ENCODE peak calls at places on chromosomes 1 and 21, in four cellular contexts. One of them, this sample, is unnamed.

GRCh38 chr1:224745924-224746323 is 129.8 kb downstream of the CNIH3 start:
- DNase-seq in K562: no peak
- DNase-seq in HL-60: no peak
- DNase-seq in GM12878: peak; percentile 56
- DNase-seq in this sample: no peak

GRCh38 chr1:199279107-199279506 is 640.3 kb downstream of the PTPRC start:
- DNase-seq in HL-60: peak; percentile 18
- DNase-seq in K562: no peak
- DNase-seq in GM12878: no peak
- DNase-seq in this sample: no peak

GRCh38 chr21:44483288-44484237 is 28.3 kb downstream of the LRRC3 start:
- DNase-seq in GM12878: no peak
- DNase-seq in K562: no peak
- DNase-seq in HL-60: no peak
- DNase-seq in this sample: no peak

GRCh38 chr1:230265200-230266115 is 160.7 kb downstream of the PGBD5 start:
- DNase-seq in K562: no peak
- DNase-seq in HL-60: no peak
- DNase-seq in GM12878: no peak
- DNase-seq in this sample: no peak

GRCh38 chr1:96872757-96873156 is 151.2 kb downstream of the PTBP2 start:
- DNase-seq in K562: no peak
- DNase-seq in HL-60: no peak
- DNase-seq in GM12878: no peak
- DNase-seq in this sample: no peak

GRCh38 chr1:34983700-34984355 is 1.3 kb downstream of the TMEM35B start:
- DNase-seq in K562: no peak
- DNase-seq in GM12878: no peak
- DNase-seq in HL-60: no peak
- DNase-seq in this sample: no peak

GRCh38 chr1:169486281-169486904 is 649 bp upstream of the SLC19A2 start:
- DNase-seq in HL-60: no peak
- DNase-seq in K562: no peak
- DNase-seq in GM12878: no peak
- DNase-seq in this sample: no peak

GRCh38 chr1:178959543-178960460 is 65.9 kb upstream of the FAM20B start:
- DNase-seq in GM12878: no peak
- DNase-seq in K562: no peak
- DNase-seq in HL-60: no peak
- DNase-seq in this sample: no peak

GRCh38 chr1:6329851-6330250 is 63.7 kb downstream of the ACOT7 start:
- DNase-seq in GM12878: no peak
- DNase-seq in HL-60: no peak
- DNase-seq in K562: no peak
- DNase-seq in this sample: no peak

GRCh38 chr1:76547916-76548315 is 319.4 kb upstream of the ST6GALNAC5 start:
- DNase-seq in K562: no peak
- DNase-seq in GM12878: no peak
- DNase-seq in HL-60: no peak
- DNase-seq in this sample: no peak

GRCh38 chr21:43758132-43758619 is 17.9 kb downstream of the CSTB start:
- DNase-seq in GM12878: no peak
- DNase-seq in K562: no peak
- DNase-seq in HL-60: no peak
- DNase-seq in this sample: no peak

GRCh38 chr1:229220163-229220846 is 50.6 kb upstream of the RAB4A start:
- DNase-seq in K562: no peak
- DNase-seq in HL-60: no peak
- DNase-seq in GM12878: no peak
- DNase-seq in this sample: no peak

GRCh38 chr1:203470240-203470639 is 5.4 kb upstream of the PRELP start:
- DNase-seq in K562: no peak
- DNase-seq in HL-60: no peak
- DNase-seq in GM12878: no peak
- DNase-seq in this sample: no peak

GRCh38 chr1:86993269-86993985 is 79.0 kb downstream of the HS2ST1 start:
- DNase-seq in K562: no peak
- DNase-seq in HL-60: no peak
- DNase-seq in GM12878: no peak
- DNase-seq in this sample: no peak

GRCh38 chr1:151001592-151001991 is 5.1 kb downstream of the MINDY1 start:
- DNase-seq in K562: peak; percentile 57
- DNase-seq in GM12878: no peak
- DNase-seq in HL-60: peak; percentile 82
- DNase-seq in this sample: no peak

GRCh38 chr1:45442272-45442671 is 48.7 kb downstream of the TESK2 start:
- DNase-seq in GM12878: no peak
- DNase-seq in HL-60: no peak
- DNase-seq in K562: no peak
- DNase-seq in this sample: no peak

GRCh38 chr1:53589043-53589887 is 130.1 kb downstream of the DMRTB1 start:
- DNase-seq in GM12878: no peak
- DNase-seq in HL-60: no peak
- DNase-seq in K562: no peak
- DNase-seq in this sample: no peak

GRCh38 chr1:160376525-160377131 is 9.8 kb downstream of the NHLH1 start:
- DNase-seq in K562: peak; percentile 72
- DNase-seq in GM12878: peak; percentile 36
- DNase-seq in HL-60: peak; percentile 58
- DNase-seq in this sample: no peak

GRCh38 chr1:39381839-39382238 is 109.6 kb upstream of the BMP8A start:
- DNase-seq in HL-60: no peak
- DNase-seq in K562: no peak
- DNase-seq in GM12878: no peak
- DNase-seq in this sample: no peak

GRCh38 chr21:28132713-28133112 is 860.0 kb downstream of the LTN1 start:
- DNase-seq in HL-60: no peak
- DNase-seq in GM12878: no peak
- DNase-seq in K562: no peak
- DNase-seq in this sample: no peak

GRCh38 chr21:20045197-20045596 is 953.0 kb upstream of the NCAM2 start:
- DNase-seq in GM12878: no peak
- DNase-seq in HL-60: no peak
- DNase-seq in K562: no peak
- DNase-seq in this sample: no peak

GRCh38 chr1:243968413-243968812 is 82.7 kb upstream of the ZBTB18 start:
- DNase-seq in GM12878: no peak
- DNase-seq in K562: no peak
- DNase-seq in HL-60: no peak
- DNase-seq in this sample: no peak

GRCh38 chr1:36257375-36257767 is 33.1 kb downstream of the THRAP3 start:
- DNase-seq in HL-60: no peak
- DNase-seq in K562: no peak
- DNase-seq in GM12878: no peak
- DNase-seq in this sample: no peak

GRCh38 chr1:68973459-68974244 is 476.8 kb upstream of the DEPDC1 start:
- DNase-seq in HL-60: no peak
- DNase-seq in K562: no peak
- DNase-seq in GM12878: no peak
- DNase-seq in this sample: no peak

GRCh38 chr1:44811714-44812151 is 3.4 kb downstream of the BTBD19 start:
- DNase-seq in HL-60: no peak
- DNase-seq in K562: no peak
- DNase-seq in GM12878: no peak
- DNase-seq in this sample: no peak

GRCh38 chr21:39221282-39221996 is 38.2 kb upstream of the PSMG1 start:
- DNase-seq in HL-60: no peak
- DNase-seq in K562: no peak
- DNase-seq in GM12878: no peak
- DNase-seq in this sample: no peak

GRCh38 chr1:204875255-204875654 is 4.6 kb downstream of the NFASC start:
- DNase-seq in HL-60: no peak
- DNase-seq in K562: no peak
- DNase-seq in GM12878: no peak
- DNase-seq in this sample: no peak

GRCh38 chr1:246184503-246184902 is 322.6 kb downstream of the SMYD3 start:
- DNase-seq in GM12878: no peak
- DNase-seq in K562: no peak
- DNase-seq in HL-60: no peak
- DNase-seq in this sample: no peak
- TF ChIP-seq SPI1 in GM12878: no peak
- TF ChIP-seq SPI1 in K562: no peak
- TF ChIP-seq SPI1 in HL-60: no peak
- TF ChIP-seq SPI1 in this sample: no peak

GRCh38 chr1:162674018-162674608 is 41.8 kb downstream of the DDR2 start:
- DNase-seq in GM12878: no peak
- DNase-seq in K562: no peak
- DNase-seq in HL-60: no peak
- DNase-seq in this sample: no peak

GRCh38 chr1:162676767-162677166 is 44.5 kb downstream of the DDR2 start:
- DNase-seq in HL-60: no peak
- DNase-seq in GM12878: no peak
- DNase-seq in K562: no peak
- DNase-seq in this sample: no peak

GRCh38 chr1:162677607-162678371 is 45.5 kb downstream of the DDR2 start:
- DNase-seq in K562: no peak
- DNase-seq in HL-60: no peak
- DNase-seq in GM12878: no peak
- DNase-seq in this sample: no peak

GRCh38 chr1:162678439-162678838 is 46.2 kb downstream of the DDR2 start:
- DNase-seq in GM12878: no peak
- DNase-seq in HL-60: no peak
- DNase-seq in K562: no peak
- DNase-seq in this sample: no peak

GRCh38 chr1:162676087-162676486 is 43.8 kb downstream of the DDR2 start:
- DNase-seq in HL-60: no peak
- DNase-seq in K562: no peak
- DNase-seq in GM12878: no peak
- DNase-seq in this sample: no peak
- TF ChIP-seq POLR2AphosphoS5 in HL-60: no peak
- TF ChIP-seq POLR2AphosphoS5 in K562: no peak
- TF ChIP-seq POLR2AphosphoS5 in GM12878: no peak
- TF ChIP-seq POLR2AphosphoS5 in this sample: no peak

DNA sequence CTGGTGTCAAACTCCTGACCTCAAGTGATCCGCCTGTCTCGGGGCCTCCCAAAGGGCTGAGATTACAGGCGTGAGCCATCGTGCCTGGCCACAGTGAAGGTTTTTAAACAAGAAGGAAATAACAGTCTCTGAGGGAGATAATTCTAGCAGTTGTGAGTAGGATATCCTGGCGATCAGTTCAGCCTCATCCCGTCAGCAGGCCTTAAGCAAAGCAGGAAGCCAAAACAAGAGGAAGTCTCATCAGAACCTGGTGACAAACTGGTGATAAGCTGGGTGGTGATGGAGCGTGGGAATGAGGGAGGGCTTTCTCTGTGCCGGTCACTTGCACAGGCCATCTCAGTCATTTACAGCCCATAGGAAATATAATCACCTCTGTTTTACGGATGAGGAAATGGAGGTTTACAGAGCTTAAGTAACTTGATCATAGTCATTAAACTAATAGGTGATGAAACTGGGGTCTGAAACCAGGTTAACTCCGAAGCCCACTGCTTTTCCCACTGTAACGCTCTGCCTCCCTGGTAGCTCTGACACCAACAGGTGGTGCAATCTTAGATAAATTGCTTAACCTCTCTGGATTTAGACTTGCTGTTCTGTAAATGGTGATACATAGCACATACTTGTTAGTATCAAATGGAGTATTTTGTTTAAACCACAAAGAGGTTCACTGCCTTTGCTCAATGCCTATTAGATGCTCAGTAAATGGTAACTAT is 40.8 kb upstream of the A3GALT2 start:
- DNase-seq in K562: no peak
- DNase-seq in GM12878: no peak
- DNase-seq in HL-60: no peak
- DNase-seq in this sample: no peak
- TF ChIP-seq SPI1 in K562: peak; percentile 93
- TF ChIP-seq SPI1 in GM12878: no peak
- TF ChIP-seq SPI1 in HL-60: no peak
- TF ChIP-seq SPI1 in this sample: no peak

DNA sequence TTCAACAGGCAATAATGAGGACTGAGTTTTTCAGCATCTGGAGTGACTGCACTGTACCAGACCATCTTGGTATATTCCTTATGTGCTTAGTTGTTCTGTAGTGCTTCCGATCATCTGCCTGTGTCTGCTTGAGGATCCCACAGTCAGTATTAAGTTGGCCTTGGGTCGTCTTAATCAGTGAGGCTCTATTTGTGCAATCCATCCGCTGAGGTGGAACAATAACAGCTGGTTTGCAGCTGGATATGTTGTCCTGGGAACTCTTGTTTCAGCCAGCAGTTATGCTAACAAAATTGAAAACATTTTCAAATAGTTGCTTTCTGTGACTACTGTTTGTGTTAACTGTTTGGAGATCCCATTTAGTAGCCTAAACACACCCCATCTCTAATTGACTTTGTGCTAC is 73.7 kb downstream of the LAMC1 start:
- DNase-seq in GM12878: no peak
- DNase-seq in K562: no peak
- DNase-seq in HL-60: no peak
- DNase-seq in this sample: no peak
- TF ChIP-seq POLR2AphosphoS5 in GM12878: no peak
- TF ChIP-seq POLR2AphosphoS5 in K562: no peak
- TF ChIP-seq POLR2AphosphoS5 in HL-60: no peak
- TF ChIP-seq POLR2AphosphoS5 in this sample: no peak

GRCh38 chr1:173444757-173445156 is 32.4 kb upstream of the PRDX6 start:
- DNase-seq in GM12878: no peak
- DNase-seq in K562: no peak
- DNase-seq in HL-60: no peak
- DNase-seq in this sample: no peak

GRCh38 chr1:173445164-173445563 is 32.0 kb upstream of the PRDX6 start:
- DNase-seq in HL-60: no peak
- DNase-seq in GM12878: no peak
- DNase-seq in K562: no peak
- DNase-seq in this sample: no peak

GRCh38 chr1:173448945-173449344 is 28.2 kb upstream of the PRDX6 start:
- DNase-seq in GM12878: no peak
- DNase-seq in K562: no peak
- DNase-seq in HL-60: no peak
- DNase-seq in this sample: no peak

GRCh38 chr1:173445656-173446055 is 31.5 kb upstream of the PRDX6 start:
- DNase-seq in HL-60: no peak
- DNase-seq in GM12878: no peak
- DNase-seq in K562: no peak
- DNase-seq in this sample: no peak

DNA sequence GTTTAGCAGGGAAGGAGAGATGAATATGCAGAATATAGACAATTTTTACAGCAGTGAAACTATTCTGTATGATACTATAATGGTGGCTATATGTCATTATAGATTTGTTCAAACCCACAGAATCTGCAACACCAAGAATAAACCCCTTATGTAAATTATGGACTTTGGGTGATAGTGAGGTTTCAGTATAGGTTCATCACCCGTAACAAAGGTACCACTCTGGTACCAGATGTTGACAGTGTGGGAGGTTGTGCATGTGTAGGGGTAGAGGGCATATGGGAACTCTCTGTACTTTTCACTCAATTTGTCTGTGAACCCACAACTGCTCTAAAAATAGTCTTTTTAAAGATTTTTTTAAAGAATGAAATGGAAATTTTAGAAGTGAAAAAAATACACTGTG is 29.9 kb upstream of the PRDX6 start:
- DNase-seq in HL-60: no peak
- DNase-seq in K562: no peak
- DNase-seq in GM12878: no peak
- DNase-seq in this sample: no peak
- TF ChIP-seq SPI1 in HL-60: no peak
- TF ChIP-seq SPI1 in K562: no peak
- TF ChIP-seq SPI1 in GM12878: no peak
- TF ChIP-seq SPI1 in this sample: no peak